ENCODE peak calls at places on chromosomes 7 and 10, in eight cellular contexts. One of them, this sample, is unnamed.

GRCh38 chr10:98168147-98168546 is 33.7 kb downstream of the R3HCC1L start:
- DNase-seq in glutamatergic neuron: no peak
- DNase-seq in activated CD4-positive, alpha-beta T cell treated with anti-CD3 and anti-CD28 coated beads, Interleukin-2, amount 10 ng/mL, durations not matched to agents 7 days and 5 days: no peak
- DNase-seq in Panc1: no peak
- DNase-seq in dorsolateral prefrontal cortex: no peak
- DNase-seq in NCI-H1105: no peak
- DNase-seq in neural crest cell: no peak
- DNase-seq in tibial nerve: no peak
- DNase-seq in this sample: no peak

GRCh38 chr7:103113164-103113563 is 35.7 kb downstream of the NAPEPLD start:
- DNase-seq in activated CD4-positive, alpha-beta T cell treated with anti-CD3 and anti-CD28 coated beads, Interleukin-2, amount 10 ng/mL, durations not matched to agents 7 days and 5 days: no peak
- DNase-seq in glutamatergic neuron: no peak
- DNase-seq in dorsolateral prefrontal cortex: no peak
- DNase-seq in tibial nerve: no peak
- DNase-seq in neural crest cell: no peak
- DNase-seq in Panc1: no peak
- DNase-seq in NCI-H1105: no peak
- DNase-seq in this sample: no peak

GRCh38 chr10:87045434-87045938 is 25.4 kb downstream of the FAM25A start:
- DNase-seq in dorsolateral prefrontal cortex: no peak
- DNase-seq in neural crest cell: no peak
- DNase-seq in tibial nerve: no peak
- DNase-seq in Panc1: no peak
- DNase-seq in NCI-H1105: no peak
- DNase-seq in activated CD4-positive, alpha-beta T cell treated with anti-CD3 and anti-CD28 coated beads, Interleukin-2, amount 10 ng/mL, durations not matched to agents 7 days and 5 days: no peak
- DNase-seq in glutamatergic neuron: no peak
- DNase-seq in this sample: no peak

GRCh38 chr7:142168746-142169145 is 57.2 kb downstream of the MGAM2 start:
- DNase-seq in NCI-H1105: no peak
- DNase-seq in Panc1: no peak
- DNase-seq in activated CD4-positive, alpha-beta T cell treated with anti-CD3 and anti-CD28 coated beads, Interleukin-2, amount 10 ng/mL, durations not matched to agents 7 days and 5 days: no peak
- DNase-seq in glutamatergic neuron: no peak
- DNase-seq in neural crest cell: no peak
- DNase-seq in dorsolateral prefrontal cortex: no peak
- DNase-seq in tibial nerve: no peak
- DNase-seq in this sample: no peak

GRCh38 chr7:136369225-136369624 is 392.1 kb upstream of the MTPN start:
- DNase-seq in glutamatergic neuron: no peak
- DNase-seq in neural crest cell: no peak
- DNase-seq in Panc1: no peak
- DNase-seq in activated CD4-positive, alpha-beta T cell treated with anti-CD3 and anti-CD28 coated beads, Interleukin-2, amount 10 ng/mL, durations not matched to agents 7 days and 5 days: no peak
- DNase-seq in NCI-H1105: no peak
- DNase-seq in tibial nerve: no peak
- DNase-seq in dorsolateral prefrontal cortex: no peak
- DNase-seq in this sample: no peak

GRCh38 chr10:50326757-50327701 is 75.7 kb upstream of the ASAH2 start:
- DNase-seq in Panc1: no peak
- DNase-seq in neural crest cell: no peak
- DNase-seq in glutamatergic neuron: no peak
- DNase-seq in NCI-H1105: no peak
- DNase-seq in activated CD4-positive, alpha-beta T cell treated with anti-CD3 and anti-CD28 coated beads, Interleukin-2, amount 10 ng/mL, durations not matched to agents 7 days and 5 days: no peak
- DNase-seq in tibial nerve: no peak
- DNase-seq in dorsolateral prefrontal cortex: no peak
- DNase-seq in this sample: no peak

GRCh38 chr10:15427836-15428414 is 56.8 kb upstream of the FAM171A1 start:
- DNase-seq in glutamatergic neuron: no peak
- DNase-seq in Panc1: no peak
- DNase-seq in neural crest cell: no peak
- DNase-seq in NCI-H1105: peak; percentile 40
- DNase-seq in tibial nerve: no peak
- DNase-seq in dorsolateral prefrontal cortex: no peak
- DNase-seq in activated CD4-positive, alpha-beta T cell treated with anti-CD3 and anti-CD28 coated beads, Interleukin-2, amount 10 ng/mL, durations not matched to agents 7 days and 5 days: no peak
- DNase-seq in this sample: no peak

GRCh38 chr7:37390149-37390548 is 58.5 kb downstream of the ELMO1 start:
- DNase-seq in neural crest cell: no peak
- DNase-seq in glutamatergic neuron: no peak
- DNase-seq in NCI-H1105: no peak
- DNase-seq in dorsolateral prefrontal cortex: no peak
- DNase-seq in activated CD4-positive, alpha-beta T cell treated with anti-CD3 and anti-CD28 coated beads, Interleukin-2, amount 10 ng/mL, durations not matched to agents 7 days and 5 days: no peak
- DNase-seq in Panc1: no peak
- DNase-seq in tibial nerve: no peak
- DNase-seq in this sample: no peak

GRCh38 chr7:1419688-1420087 is 39.6 kb downstream of the MICALL2 start:
- DNase-seq in activated CD4-positive, alpha-beta T cell treated with anti-CD3 and anti-CD28 coated beads, Interleukin-2, amount 10 ng/mL, durations not matched to agents 7 days and 5 days: no peak
- DNase-seq in neural crest cell: no peak
- DNase-seq in Panc1: no peak
- DNase-seq in glutamatergic neuron: no peak
- DNase-seq in NCI-H1105: no peak
- DNase-seq in dorsolateral prefrontal cortex: no peak
- DNase-seq in tibial nerve: no peak
- DNase-seq in this sample: no peak

GRCh38 chr7:158904599-158904998 is 48.2 kb downstream of the DYNC2I1 start:
- DNase-seq in neural crest cell: no peak
- DNase-seq in activated CD4-positive, alpha-beta T cell treated with anti-CD3 and anti-CD28 coated beads, Interleukin-2, amount 10 ng/mL, durations not matched to agents 7 days and 5 days: no peak
- DNase-seq in dorsolateral prefrontal cortex: no peak
- DNase-seq in tibial nerve: no peak
- DNase-seq in Panc1: no peak
- DNase-seq in glutamatergic neuron: no peak
- DNase-seq in NCI-H1105: no peak
- DNase-seq in this sample: no peak

GRCh38 chr10:13462551-13462950 is 66.3 kb downstream of the BEND7 start:
- DNase-seq in glutamatergic neuron: no peak
- DNase-seq in activated CD4-positive, alpha-beta T cell treated with anti-CD3 and anti-CD28 coated beads, Interleukin-2, amount 10 ng/mL, durations not matched to agents 7 days and 5 days: no peak
- DNase-seq in NCI-H1105: no peak
- DNase-seq in Panc1: no peak
- DNase-seq in neural crest cell: no peak
- DNase-seq in dorsolateral prefrontal cortex: no peak
- DNase-seq in tibial nerve: no peak
- DNase-seq in this sample: no peak

GRCh38 chr10:43458227-43458626 is 21.3 kb downstream of the ZNF487 start:
- DNase-seq in NCI-H1105: no peak
- DNase-seq in Panc1: no peak
- DNase-seq in activated CD4-positive, alpha-beta T cell treated with anti-CD3 and anti-CD28 coated beads, Interleukin-2, amount 10 ng/mL, durations not matched to agents 7 days and 5 days: no peak
- DNase-seq in glutamatergic neuron: no peak
- DNase-seq in neural crest cell: no peak
- DNase-seq in tibial nerve: no peak
- DNase-seq in dorsolateral prefrontal cortex: no peak
- DNase-seq in this sample: no peak

GRCh38 chr10:22344204-22344603 is 1.1 kb upstream of the SPAG6 start:
- DNase-seq in tibial nerve: no peak
- DNase-seq in Panc1: no peak
- DNase-seq in activated CD4-positive, alpha-beta T cell treated with anti-CD3 and anti-CD28 coated beads, Interleukin-2, amount 10 ng/mL, durations not matched to agents 7 days and 5 days: no peak
- DNase-seq in neural crest cell: no peak
- DNase-seq in NCI-H1105: no peak
- DNase-seq in dorsolateral prefrontal cortex: no peak
- DNase-seq in glutamatergic neuron: no peak
- DNase-seq in this sample: no peak

GRCh38 chr7:90320801-90321494 is at the start of gene FAM237B:
- DNase-seq in neural crest cell: peak; percentile 11
- DNase-seq in activated CD4-positive, alpha-beta T cell treated with anti-CD3 and anti-CD28 coated beads, Interleukin-2, amount 10 ng/mL, durations not matched to agents 7 days and 5 days: no peak
- DNase-seq in tibial nerve: no peak
- DNase-seq in dorsolateral prefrontal cortex: no peak
- DNase-seq in Panc1: no peak
- DNase-seq in NCI-H1105: no peak
- DNase-seq in glutamatergic neuron: peak; percentile 63
- DNase-seq in this sample: no peak

GRCh38 chr7:147023390-147023914 is 906.9 kb downstream of the CNTNAP2 start:
- DNase-seq in tibial nerve: no peak
- DNase-seq in neural crest cell: no peak
- DNase-seq in dorsolateral prefrontal cortex: no peak
- DNase-seq in glutamatergic neuron: no peak
- DNase-seq in Panc1: no peak
- DNase-seq in activated CD4-positive, alpha-beta T cell treated with anti-CD3 and anti-CD28 coated beads, Interleukin-2, amount 10 ng/mL, durations not matched to agents 7 days and 5 days: no peak
- DNase-seq in NCI-H1105: no peak
- DNase-seq in this sample: no peak

GRCh38 chr7:92304406-92304893 is 58.7 kb downstream of the ANKIB1 start:
- DNase-seq in glutamatergic neuron: no peak
- DNase-seq in neural crest cell: no peak
- DNase-seq in tibial nerve: no peak
- DNase-seq in dorsolateral prefrontal cortex: no peak
- DNase-seq in Panc1: no peak
- DNase-seq in activated CD4-positive, alpha-beta T cell treated with anti-CD3 and anti-CD28 coated beads, Interleukin-2, amount 10 ng/mL, durations not matched to agents 7 days and 5 days: no peak
- DNase-seq in NCI-H1105: no peak
- DNase-seq in this sample: no peak

GRCh38 chr7:116315803-116316202 is 105.5 kb downstream of the TES start:
- DNase-seq in activated CD4-positive, alpha-beta T cell treated with anti-CD3 and anti-CD28 coated beads, Interleukin-2, amount 10 ng/mL, durations not matched to agents 7 days and 5 days: no peak
- DNase-seq in neural crest cell: no peak
- DNase-seq in glutamatergic neuron: no peak
- DNase-seq in dorsolateral prefrontal cortex: no peak
- DNase-seq in NCI-H1105: no peak
- DNase-seq in Panc1: no peak
- DNase-seq in tibial nerve: no peak
- DNase-seq in this sample: no peak

GRCh38 chr10:28679941-28680752 is 2.8 kb downstream of the BAMBI start:
- DNase-seq in activated CD4-positive, alpha-beta T cell treated with anti-CD3 and anti-CD28 coated beads, Interleukin-2, amount 10 ng/mL, durations not matched to agents 7 days and 5 days: no peak
- DNase-seq in Panc1: no peak
- DNase-seq in dorsolateral prefrontal cortex: no peak
- DNase-seq in glutamatergic neuron: no peak
- DNase-seq in neural crest cell: no peak
- DNase-seq in tibial nerve: no peak
- DNase-seq in NCI-H1105: no peak
- DNase-seq in this sample: no peak

GRCh38 chr10:21020545-21020944 is 123.4 kb upstream of the NEBL start:
- DNase-seq in tibial nerve: no peak
- DNase-seq in Panc1: no peak
- DNase-seq in activated CD4-positive, alpha-beta T cell treated with anti-CD3 and anti-CD28 coated beads, Interleukin-2, amount 10 ng/mL, durations not matched to agents 7 days and 5 days: peak; percentile 16
- DNase-seq in NCI-H1105: no peak
- DNase-seq in neural crest cell: no peak
- DNase-seq in glutamatergic neuron: peak; percentile 25
- DNase-seq in dorsolateral prefrontal cortex: no peak
- DNase-seq in this sample: no peak

GRCh38 chr10:93039110-93039509 is 21.5 kb upstream of the CYP26C1 start:
- DNase-seq in NCI-H1105: no peak
- DNase-seq in neural crest cell: no peak
- DNase-seq in glutamatergic neuron: no peak
- DNase-seq in activated CD4-positive, alpha-beta T cell treated with anti-CD3 and anti-CD28 coated beads, Interleukin-2, amount 10 ng/mL, durations not matched to agents 7 days and 5 days: no peak
- DNase-seq in dorsolateral prefrontal cortex: no peak
- DNase-seq in tibial nerve: no peak
- DNase-seq in Panc1: no peak
- DNase-seq in this sample: no peak

GRCh38 chr7:95476072-95476845 is 9.5 kb upstream of the ASB4 start:
- DNase-seq in neural crest cell: peak; percentile 30
- DNase-seq in NCI-H1105: no peak
- DNase-seq in dorsolateral prefrontal cortex: no peak
- DNase-seq in Panc1: no peak
- DNase-seq in glutamatergic neuron: no peak
- DNase-seq in activated CD4-positive, alpha-beta T cell treated with anti-CD3 and anti-CD28 coated beads, Interleukin-2, amount 10 ng/mL, durations not matched to agents 7 days and 5 days: no peak
- DNase-seq in tibial nerve: no peak
- DNase-seq in this sample: no peak

GRCh38 chr7:116863168-116863670 is 832 bp downstream of the CAPZA2 start:
- DNase-seq in glutamatergic neuron: peak; percentile 28
- DNase-seq in dorsolateral prefrontal cortex: no peak
- DNase-seq in Panc1: no peak
- DNase-seq in neural crest cell: no peak
- DNase-seq in tibial nerve: no peak
- DNase-seq in activated CD4-positive, alpha-beta T cell treated with anti-CD3 and anti-CD28 coated beads, Interleukin-2, amount 10 ng/mL, durations not matched to agents 7 days and 5 days: no peak
- DNase-seq in NCI-H1105: peak; percentile 6
- DNase-seq in this sample: peak; percentile 18

GRCh38 chr7:24381919-24382505 is 98.0 kb downstream of the NPY start:
- DNase-seq in NCI-H1105: peak; percentile 9
- DNase-seq in neural crest cell: no peak
- DNase-seq in Panc1: peak; percentile 8
- DNase-seq in tibial nerve: no peak
- DNase-seq in activated CD4-positive, alpha-beta T cell treated with anti-CD3 and anti-CD28 coated beads, Interleukin-2, amount 10 ng/mL, durations not matched to agents 7 days and 5 days: no peak
- DNase-seq in glutamatergic neuron: no peak
- DNase-seq in dorsolateral prefrontal cortex: no peak
- DNase-seq in this sample: no peak

GRCh38 chr7:37371755-37372154 is 76.9 kb downstream of the ELMO1 start:
- DNase-seq in NCI-H1105: no peak
- DNase-seq in neural crest cell: no peak
- DNase-seq in dorsolateral prefrontal cortex: no peak
- DNase-seq in tibial nerve: no peak
- DNase-seq in Panc1: no peak
- DNase-seq in activated CD4-positive, alpha-beta T cell treated with anti-CD3 and anti-CD28 coated beads, Interleukin-2, amount 10 ng/mL, durations not matched to agents 7 days and 5 days: no peak
- DNase-seq in glutamatergic neuron: no peak
- DNase-seq in this sample: no peak

GRCh38 chr7:131110294-131111080 is 217.2 kb upstream of the MKLN1 start:
- DNase-seq in neural crest cell: no peak
- DNase-seq in glutamatergic neuron: no peak
- DNase-seq in Panc1: no peak
- DNase-seq in dorsolateral prefrontal cortex: no peak
- DNase-seq in tibial nerve: peak; percentile 17
- DNase-seq in NCI-H1105: no peak
- DNase-seq in activated CD4-positive, alpha-beta T cell treated with anti-CD3 and anti-CD28 coated beads, Interleukin-2, amount 10 ng/mL, durations not matched to agents 7 days and 5 days: no peak
- DNase-seq in this sample: no peak

GRCh38 chr10:30782543-30783461 is 153.2 kb upstream of the LYZL2 start:
- DNase-seq in activated CD4-positive, alpha-beta T cell treated with anti-CD3 and anti-CD28 coated beads, Interleukin-2, amount 10 ng/mL, durations not matched to agents 7 days and 5 days: no peak
- DNase-seq in neural crest cell: no peak
- DNase-seq in glutamatergic neuron: peak; percentile 31
- DNase-seq in Panc1: no peak
- DNase-seq in dorsolateral prefrontal cortex: no peak
- DNase-seq in tibial nerve: no peak
- DNase-seq in NCI-H1105: no peak
- DNase-seq in this sample: no peak

GRCh38 chr10:6563075-6563474 is 17.0 kb downstream of the PRKCQ start:
- DNase-seq in dorsolateral prefrontal cortex: no peak
- DNase-seq in Panc1: no peak
- DNase-seq in tibial nerve: no peak
- DNase-seq in activated CD4-positive, alpha-beta T cell treated with anti-CD3 and anti-CD28 coated beads, Interleukin-2, amount 10 ng/mL, durations not matched to agents 7 days and 5 days: peak; percentile 60
- DNase-seq in glutamatergic neuron: no peak
- DNase-seq in NCI-H1105: no peak
- DNase-seq in neural crest cell: no peak
- DNase-seq in this sample: no peak

GRCh38 chr7:27157717-27158431 is 1.4 kb upstream of the HOXA7 start:
- DNase-seq in activated CD4-positive, alpha-beta T cell treated with anti-CD3 and anti-CD28 coated beads, Interleukin-2, amount 10 ng/mL, durations not matched to agents 7 days and 5 days: no peak
- DNase-seq in dorsolateral prefrontal cortex: peak; percentile 6
- DNase-seq in glutamatergic neuron: no peak
- DNase-seq in NCI-H1105: no peak
- DNase-seq in Panc1: no peak
- DNase-seq in tibial nerve: peak; percentile 5
- DNase-seq in neural crest cell: no peak
- DNase-seq in this sample: no peak

GRCh38 chr10:37379991-37380390 is 254.6 kb downstream of the ANKRD30A start:
- DNase-seq in Panc1: peak; percentile 22
- DNase-seq in dorsolateral prefrontal cortex: no peak
- DNase-seq in neural crest cell: no peak
- DNase-seq in activated CD4-positive, alpha-beta T cell treated with anti-CD3 and anti-CD28 coated beads, Interleukin-2, amount 10 ng/mL, durations not matched to agents 7 days and 5 days: no peak
- DNase-seq in glutamatergic neuron: no peak
- DNase-seq in tibial nerve: no peak
- DNase-seq in NCI-H1105: no peak
- DNase-seq in this sample: no peak

GRCh38 chr10:46304671-46305429 is 18.1 kb downstream of the ANTXRL start:
- DNase-seq in activated CD4-positive, alpha-beta T cell treated with anti-CD3 and anti-CD28 coated beads, Interleukin-2, amount 10 ng/mL, durations not matched to agents 7 days and 5 days: no peak
- DNase-seq in tibial nerve: no peak
- DNase-seq in NCI-H1105: no peak
- DNase-seq in glutamatergic neuron: no peak
- DNase-seq in Panc1: no peak
- DNase-seq in dorsolateral prefrontal cortex: no peak
- DNase-seq in neural crest cell: no peak
- DNase-seq in this sample: no peak

This sample was measured in hypothalamus.